ENCODE peak calls at places on chromosomes 4 and X, in seven cellular contexts. A is mammary epithelial cell; I is PC-3; S is body of pancreas; T is naive thymus-derived CD4-positive, alpha-beta T cell; L is fibroblast of lung; B is breast epithelium. K is an unnamed sample.

GRCh38 chrX:119500061-119500800 is 32.0 kb downstream of the SLC25A5 start:
- DNase-seq in A (no peak), I (no peak), S (no peak), T (no peak), L (no peak), B (no peak), K (no peak)

GRCh38 chrX:26914232-26914631 is 548.9 kb downstream of the PPP4R3C start:
- DNase-seq in A (no peak), I (no peak), S (no peak), T (no peak), L (no peak), B (no peak), K (no peak)

GRCh38 chrX:86263526-86263925 is 115.3 kb downstream of the DACH2 start:
- DNase-seq in A (no peak), I (no peak), S (no peak), T (no peak), L (no peak), B (no peak), K (no peak)

GRCh38 chr4:186104114-186104894 is at the start of gene FAM149A:
- DNase-seq in A (peak; percentile 3), I (no peak), S (peak; percentile 91), T (peak; percentile 27), L (peak; percentile 1), B (no peak), K (peak; percentile 37)

GRCh38 chrX:151985955-151986354 is 11.5 kb upstream of the GABRE start:
- DNase-seq in A (peak; percentile 37), I (no peak), S (no peak), T (no peak), L (peak; percentile 9), B (no peak), K (no peak)

GRCh38 chr4:184385705-184386141 is 88.6 kb downstream of the IRF2 start:
- DNase-seq in A (peak; percentile 76), I (no peak), S (no peak), T (no peak), L (no peak), B (no peak), K (no peak)

GRCh38 chr4:39565925-39566630 is 38.8 kb upstream of the UGDH start:
- DNase-seq in A (peak; percentile 84), I (peak; percentile 77), S (no peak), T (no peak), L (peak; percentile 77), B (no peak), K (no peak)

GRCh38 chr4:61934201-61934600 is 734.1 kb downstream of the ADGRL3 start:
- DNase-seq in A (no peak), I (peak; percentile 92), S (no peak), T (no peak), L (no peak), B (no peak), K (no peak)

GRCh38 chrX:83101961-83102360 is 406.1 kb upstream of the POU3F4 start:
- DNase-seq in A (no peak), I (no peak), S (no peak), T (no peak), L (no peak), B (no peak), K (no peak)

GRCh38 chr4:6769984-6770420 is 12.5 kb upstream of the KIAA0232 start:
- DNase-seq in A (no peak), I (no peak), S (no peak), T (no peak), L (no peak), B (no peak), K (no peak)

GRCh38 chrX:44012484-44013096 is 39.4 kb upstream of the NDP start:
- DNase-seq in A (peak; percentile 93), I (peak; percentile 95), S (peak; percentile 20), T (no peak), L (peak; percentile 65), B (no peak), K (no peak)

GRCh38 chr4:119726505-119726904 is 97.9 kb upstream of the PDE5A start:
- DNase-seq in A (no peak), I (no peak), S (no peak), T (no peak), L (peak; percentile 31), B (no peak), K (no peak)

GRCh38 chr4:80730158-80730557 is 300.4 kb upstream of the BMP3 start:
- DNase-seq in A (no peak), I (no peak), S (no peak), T (no peak), L (no peak), B (no peak), K (no peak)

GRCh38 chr4:51851090-51851936 is 8.4 kb downstream of the DCUN1D4 start:
- DNase-seq in A (no peak), I (no peak), S (no peak), T (no peak), L (no peak), B (no peak), K (no peak)

GRCh38 chr4:118289794-118290193 is 63.0 kb downstream of the PRSS12 start:
- DNase-seq in A (no peak), I (no peak), S (no peak), T (no peak), L (peak; percentile 72), B (no peak), K (no peak)

GRCh38 chr4:69760455-69760854 is at the start of gene SULT1B1:
- DNase-seq in A (peak; percentile 58), I (no peak), S (peak; percentile 28), T (no peak), L (peak; percentile 88), B (no peak), K (peak; percentile 37)

GRCh38 chrX:30822719-30823118 is 66.3 kb downstream of the TAB3 start:
- DNase-seq in A (no peak), I (no peak), S (no peak), T (no peak), L (peak; percentile 12), B (no peak), K (no peak)

GRCh38 chrX:33086886-33087285 is 124.5 kb downstream of the DMD start:
- DNase-seq in A (no peak), I (no peak), S (no peak), T (no peak), L (no peak), B (no peak), K (no peak)

GRCh38 chrX:16566571-16566970 is 83.4 kb upstream of the S100G start:
- DNase-seq in A (no peak), I (no peak), S (no peak), T (no peak), L (no peak), B (no peak), K (no peak)

GRCh38 chrX:100743009-100743615 is 11.2 kb upstream of the SYTL4 start:
- DNase-seq in A (no peak), I (no peak), S (no peak), T (no peak), L (no peak), B (no peak), K (no peak)

GRCh38 chr4:32025840-32026459 is 1305.8 kb downstream of the PCDH7 start:
- DNase-seq in A (peak; percentile 56), I (peak; percentile 51), S (no peak), T (no peak), L (peak; percentile 3), B (no peak), K (no peak)

GRCh38 chr4:145679520-145679919 is 426 bp upstream of the C4orf51 start:
- DNase-seq in A (peak; percentile 50), I (peak; percentile 92), S (peak; percentile 40), T (no peak), L (peak; percentile 86), B (no peak), K (no peak)

GRCh38 chr4:102572452-102572851 is 71.3 kb downstream of the NFKB1 start:
- DNase-seq in A (no peak), I (no peak), S (no peak), T (no peak), L (no peak), B (no peak), K (no peak)

GRCh38 chr4:102574317-102574716 is 73.2 kb downstream of the NFKB1 start:
- DNase-seq in A (no peak), I (peak; percentile 61), S (no peak), T (no peak), L (peak; percentile 47), B (no peak), K (no peak)

GRCh38 chr4:102566426-102566825 is 65.3 kb downstream of the NFKB1 start:
- DNase-seq in A (no peak), I (no peak), S (no peak), T (no peak), L (no peak), B (no peak), K (no peak)

GRCh38 chr4:102564399-102564921 is 63.3 kb downstream of the NFKB1 start:
- DNase-seq in A (peak; percentile 90), I (peak; percentile 19), S (no peak), T (no peak), L (peak; percentile 32), B (no peak), K (no peak)

GRCh38 chr4:102569200-102569599 is 68.0 kb downstream of the NFKB1 start:
- DNase-seq in A (peak; percentile 68), I (no peak), S (no peak), T (no peak), L (peak; percentile 75), B (no peak), K (no peak)
- H3K27ac ChIP-seq in A (peak overlapping the region; percentile 50), I (no peak overlapping the region), S (peak overlapping the region; percentile 26), T (no peak overlapping the region), L (no peak overlapping the region), B (peak overlapping the region; percentile 10), K (no peak overlapping the region)

DNA sequence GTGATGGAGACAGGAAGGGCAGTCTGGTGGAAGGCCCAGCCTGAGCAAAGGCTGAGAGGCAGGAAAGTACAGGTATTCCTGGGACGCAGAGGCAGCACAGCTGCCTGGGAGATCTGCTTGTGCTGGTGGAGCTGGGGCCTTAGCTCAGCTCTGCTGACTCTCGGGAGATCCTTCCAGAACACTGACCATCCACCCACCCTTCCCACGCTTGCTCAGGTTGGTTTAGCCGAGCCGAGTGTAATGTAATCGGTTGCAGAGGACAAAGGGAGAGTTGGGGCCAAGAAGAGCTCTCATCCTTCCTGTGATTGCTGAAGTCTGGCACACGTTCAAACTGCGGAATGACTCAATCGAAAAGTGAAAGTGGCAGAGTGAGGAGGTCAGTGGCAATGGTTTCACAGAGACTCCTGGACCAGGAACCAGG is 43.1 kb upstream of the GPR78 start:
- DNase-seq in A (peak; percentile 97), I (peak; percentile 93), S (peak; percentile 87), T (no peak), L (peak; percentile 79), B (peak; percentile 76), K (no peak)
- H3K27ac ChIP-seq in A (no peak overlapping the region), I (peak overlapping the region; percentile 91), S (peak overlapping the region; percentile 93), T (no peak overlapping the region), L (no peak overlapping the region), B (peak overlapping the region; percentile 88), K (no peak overlapping the region)

GRCh38 chr4:108141213-108142045 is 27.3 kb downstream of the LEF1 start:
- DNase-seq in A (no peak), I (no peak), S (no peak), T (no peak), L (no peak), B (no peak), K (peak; percentile 38)
- H3K27ac ChIP-seq in A (no peak overlapping the region), I (no peak overlapping the region), S (no peak overlapping the region), T (peak overlapping the region; percentile 81), L (no peak overlapping the region), B (no peak overlapping the region), K (peak overlapping the region; percentile 7)

DNA sequence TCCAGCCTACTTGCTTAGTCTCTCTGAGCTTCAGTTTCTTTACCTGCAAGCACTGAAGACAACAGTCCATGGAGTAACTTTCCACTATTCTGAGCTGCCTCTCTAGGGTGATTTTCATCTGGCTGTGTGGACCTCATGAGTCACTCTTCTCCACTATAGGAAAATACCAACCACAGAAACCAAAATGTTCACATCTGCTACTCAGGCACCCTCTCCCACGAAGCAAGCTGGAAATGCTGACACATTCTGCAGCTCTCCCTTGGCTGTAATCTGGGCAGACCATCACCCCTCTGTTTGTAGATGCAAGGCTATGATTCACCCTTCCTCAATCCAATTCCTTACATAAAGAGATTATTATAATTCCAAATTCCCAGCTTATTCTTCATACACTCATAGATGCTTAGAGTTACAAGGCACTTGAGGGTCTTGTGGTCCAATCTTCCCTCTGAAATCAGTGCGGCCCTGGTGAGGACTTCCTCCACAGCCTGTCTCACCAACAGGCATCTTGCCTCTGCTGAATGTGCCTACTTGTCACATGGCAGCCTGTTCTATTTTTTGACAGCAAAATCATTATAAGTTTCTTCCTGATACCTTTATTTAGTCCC is 97.0 kb upstream of the LNX1 start:
- DNase-seq in A (peak; percentile 97), I (peak; percentile 96), S (peak; percentile 48), T (no peak), L (peak; percentile 98), B (no peak), K (no peak)
- H3K27ac ChIP-seq in A (peak overlapping the region; percentile 29), I (peak overlapping the region; percentile 67), S (no peak overlapping the region), T (no peak overlapping the region), L (peak overlapping the region; percentile 68), B (no peak overlapping the region), K (no peak overlapping the region)